ENCODE peak calls at places on chromosomes 3 and 15, in six cellular contexts. One of them, this sample, is unnamed.

GRCh38 chr15:58952751-58953150 is 19.3 kb upstream of the SLTM start:
- ATAC-seq in T-helper 17 cell: no peak
- ATAC-seq in effector memory CD8-positive, alpha-beta T cell: no peak
- ATAC-seq in naive B cell: no peak
- ATAC-seq in natural killer cell: no peak
- ATAC-seq in activated naive CD4-positive, alpha-beta T cell treated with anti-CD3 and anti-CD28 coated beads, Interleukin-2, amount 50 U/mL, for 72 hours: peak
- ATAC-seq in this sample: no peak

GRCh38 chr3:3353153-3353552 is 173.7 kb upstream of the CRBN start:
- ATAC-seq in T-helper 17 cell: no peak
- ATAC-seq in effector memory CD8-positive, alpha-beta T cell: no peak
- ATAC-seq in naive B cell: no peak
- ATAC-seq in natural killer cell: no peak
- ATAC-seq in activated naive CD4-positive, alpha-beta T cell treated with anti-CD3 and anti-CD28 coated beads, Interleukin-2, amount 50 U/mL, for 72 hours: no peak
- ATAC-seq in this sample: peak

GRCh38 chr15:64422697-64423096 is 35.1 kb downstream of the TRIP4 start:
- ATAC-seq in T-helper 17 cell: no peak
- ATAC-seq in activated naive CD4-positive, alpha-beta T cell treated with anti-CD3 and anti-CD28 coated beads, Interleukin-2, amount 50 U/mL, for 72 hours: no peak
- ATAC-seq in effector memory CD8-positive, alpha-beta T cell: no peak
- ATAC-seq in natural killer cell: no peak
- ATAC-seq in naive B cell: no peak
- ATAC-seq in this sample: no peak

GRCh38 chr3:16802382-16802781 is 82.4 kb upstream of the PLCL2 start:
- ATAC-seq in naive B cell: peak
- ATAC-seq in activated naive CD4-positive, alpha-beta T cell treated with anti-CD3 and anti-CD28 coated beads, Interleukin-2, amount 50 U/mL, for 72 hours: no peak
- ATAC-seq in T-helper 17 cell: no peak
- ATAC-seq in natural killer cell: no peak
- ATAC-seq in effector memory CD8-positive, alpha-beta T cell: no peak
- ATAC-seq in this sample: peak

GRCh38 chr3:5391226-5391625 is 203.7 kb downstream of the EDEM1 start:
- ATAC-seq in activated naive CD4-positive, alpha-beta T cell treated with anti-CD3 and anti-CD28 coated beads, Interleukin-2, amount 50 U/mL, for 72 hours: no peak
- ATAC-seq in natural killer cell: no peak
- ATAC-seq in naive B cell: peak
- ATAC-seq in T-helper 17 cell: no peak
- ATAC-seq in effector memory CD8-positive, alpha-beta T cell: no peak
- ATAC-seq in this sample: no peak

GRCh38 chr15:35062164-35063099 is 22.7 kb downstream of the NANOGP8 start:
- ATAC-seq in natural killer cell: no peak
- ATAC-seq in T-helper 17 cell: no peak
- ATAC-seq in effector memory CD8-positive, alpha-beta T cell: no peak
- ATAC-seq in activated naive CD4-positive, alpha-beta T cell treated with anti-CD3 and anti-CD28 coated beads, Interleukin-2, amount 50 U/mL, for 72 hours: no peak
- ATAC-seq in naive B cell: no peak
- ATAC-seq in this sample: peak

GRCh38 chr3:72295974-72296450 is 511.1 kb upstream of the PROK2 start:
- ATAC-seq in T-helper 17 cell: no peak
- ATAC-seq in effector memory CD8-positive, alpha-beta T cell: no peak
- ATAC-seq in natural killer cell: no peak
- ATAC-seq in activated naive CD4-positive, alpha-beta T cell treated with anti-CD3 and anti-CD28 coated beads, Interleukin-2, amount 50 U/mL, for 72 hours: no peak
- ATAC-seq in naive B cell: no peak
- ATAC-seq in this sample: no peak

GRCh38 chr15:89776274-89777072 is at the start of gene MESP2:
- ATAC-seq in effector memory CD8-positive, alpha-beta T cell: peak
- ATAC-seq in T-helper 17 cell: peak
- ATAC-seq in activated naive CD4-positive, alpha-beta T cell treated with anti-CD3 and anti-CD28 coated beads, Interleukin-2, amount 50 U/mL, for 72 hours: peak
- ATAC-seq in naive B cell: peak
- ATAC-seq in natural killer cell: peak
- ATAC-seq in this sample: peak

GRCh38 chr3:101120039-101120438 is 126.8 kb upstream of the ABI3BP start:
- ATAC-seq in activated naive CD4-positive, alpha-beta T cell treated with anti-CD3 and anti-CD28 coated beads, Interleukin-2, amount 50 U/mL, for 72 hours: no peak
- ATAC-seq in natural killer cell: no peak
- ATAC-seq in T-helper 17 cell: no peak
- ATAC-seq in naive B cell: no peak
- ATAC-seq in effector memory CD8-positive, alpha-beta T cell: no peak
- ATAC-seq in this sample: no peak

GRCh38 chr3:100941046-100941445 is 52.2 kb downstream of the ABI3BP start:
- ATAC-seq in natural killer cell: no peak
- ATAC-seq in naive B cell: no peak
- ATAC-seq in activated naive CD4-positive, alpha-beta T cell treated with anti-CD3 and anti-CD28 coated beads, Interleukin-2, amount 50 U/mL, for 72 hours: no peak
- ATAC-seq in effector memory CD8-positive, alpha-beta T cell: no peak
- ATAC-seq in T-helper 17 cell: no peak
- ATAC-seq in this sample: no peak

GRCh38 chr3:73401616-73402265 is 223.0 kb downstream of the PDZRN3 start:
- ATAC-seq in naive B cell: no peak
- ATAC-seq in activated naive CD4-positive, alpha-beta T cell treated with anti-CD3 and anti-CD28 coated beads, Interleukin-2, amount 50 U/mL, for 72 hours: no peak
- ATAC-seq in T-helper 17 cell: no peak
- ATAC-seq in natural killer cell: no peak
- ATAC-seq in effector memory CD8-positive, alpha-beta T cell: no peak
- ATAC-seq in this sample: no peak

GRCh38 chr3:133872161-133872560 is 23.5 kb downstream of the RAB6B start:
- ATAC-seq in natural killer cell: no peak
- ATAC-seq in effector memory CD8-positive, alpha-beta T cell: no peak
- ATAC-seq in naive B cell: no peak
- ATAC-seq in activated naive CD4-positive, alpha-beta T cell treated with anti-CD3 and anti-CD28 coated beads, Interleukin-2, amount 50 U/mL, for 72 hours: no peak
- ATAC-seq in T-helper 17 cell: no peak
- ATAC-seq in this sample: no peak

GRCh38 chr3:195699148-195699771 is 21.5 kb upstream of the MUC20 start:
- ATAC-seq in T-helper 17 cell: peak
- ATAC-seq in naive B cell: no peak
- ATAC-seq in effector memory CD8-positive, alpha-beta T cell: no peak
- ATAC-seq in natural killer cell: peak
- ATAC-seq in activated naive CD4-positive, alpha-beta T cell treated with anti-CD3 and anti-CD28 coated beads, Interleukin-2, amount 50 U/mL, for 72 hours: no peak
- ATAC-seq in this sample: no peak

GRCh38 chr15:81407679-81408078 is 33.7 kb upstream of the TMC3 start:
- ATAC-seq in natural killer cell: no peak
- ATAC-seq in activated naive CD4-positive, alpha-beta T cell treated with anti-CD3 and anti-CD28 coated beads, Interleukin-2, amount 50 U/mL, for 72 hours: no peak
- ATAC-seq in T-helper 17 cell: no peak
- ATAC-seq in effector memory CD8-positive, alpha-beta T cell: no peak
- ATAC-seq in naive B cell: no peak
- ATAC-seq in this sample: peak

GRCh38 chr3:46542344-46542743 is 23.8 kb downstream of the LRRC2 start:
- ATAC-seq in activated naive CD4-positive, alpha-beta T cell treated with anti-CD3 and anti-CD28 coated beads, Interleukin-2, amount 50 U/mL, for 72 hours: no peak
- ATAC-seq in naive B cell: no peak
- ATAC-seq in T-helper 17 cell: no peak
- ATAC-seq in natural killer cell: no peak
- ATAC-seq in effector memory CD8-positive, alpha-beta T cell: no peak
- ATAC-seq in this sample: no peak

GRCh38 chr3:52501046-52501445 is 5.9 kb downstream of the STAB1 start:
- ATAC-seq in T-helper 17 cell: no peak
- ATAC-seq in effector memory CD8-positive, alpha-beta T cell: no peak
- ATAC-seq in naive B cell: no peak
- ATAC-seq in activated naive CD4-positive, alpha-beta T cell treated with anti-CD3 and anti-CD28 coated beads, Interleukin-2, amount 50 U/mL, for 72 hours: no peak
- ATAC-seq in natural killer cell: no peak
- ATAC-seq in this sample: no peak

GRCh38 chr3:170429050-170429449 is 10.4 kb downstream of the CLDN11 start:
- ATAC-seq in natural killer cell: no peak
- ATAC-seq in effector memory CD8-positive, alpha-beta T cell: peak
- ATAC-seq in naive B cell: no peak
- ATAC-seq in activated naive CD4-positive, alpha-beta T cell treated with anti-CD3 and anti-CD28 coated beads, Interleukin-2, amount 50 U/mL, for 72 hours: peak
- ATAC-seq in T-helper 17 cell: peak
- ATAC-seq in this sample: no peak

GRCh38 chr3:135117977-135118376 is 322.9 kb downstream of the EPHB1 start:
- ATAC-seq in T-helper 17 cell: no peak
- ATAC-seq in natural killer cell: no peak
- ATAC-seq in activated naive CD4-positive, alpha-beta T cell treated with anti-CD3 and anti-CD28 coated beads, Interleukin-2, amount 50 U/mL, for 72 hours: no peak
- ATAC-seq in naive B cell: no peak
- ATAC-seq in effector memory CD8-positive, alpha-beta T cell: no peak
- ATAC-seq in this sample: peak

GRCh38 chr3:42732829-42733459 is 30.3 kb upstream of the HHATL start:
- ATAC-seq in activated naive CD4-positive, alpha-beta T cell treated with anti-CD3 and anti-CD28 coated beads, Interleukin-2, amount 50 U/mL, for 72 hours: no peak
- ATAC-seq in T-helper 17 cell: no peak
- ATAC-seq in natural killer cell: no peak
- ATAC-seq in naive B cell: no peak
- ATAC-seq in effector memory CD8-positive, alpha-beta T cell: no peak
- ATAC-seq in this sample: no peak

GRCh38 chr3:47418167-47419082 is 37.6 kb downstream of the PTPN23 start:
- ATAC-seq in T-helper 17 cell: no peak
- ATAC-seq in effector memory CD8-positive, alpha-beta T cell: no peak
- ATAC-seq in natural killer cell: no peak
- ATAC-seq in naive B cell: no peak
- ATAC-seq in activated naive CD4-positive, alpha-beta T cell treated with anti-CD3 and anti-CD28 coated beads, Interleukin-2, amount 50 U/mL, for 72 hours: no peak
- ATAC-seq in this sample: no peak

GRCh38 chr3:125358923-125359322 is 16.2 kb downstream of the ZNF148 start:
- ATAC-seq in naive B cell: no peak
- ATAC-seq in activated naive CD4-positive, alpha-beta T cell treated with anti-CD3 and anti-CD28 coated beads, Interleukin-2, amount 50 U/mL, for 72 hours: no peak
- ATAC-seq in natural killer cell: no peak
- ATAC-seq in effector memory CD8-positive, alpha-beta T cell: no peak
- ATAC-seq in T-helper 17 cell: no peak
- ATAC-seq in this sample: no peak

GRCh38 chr3:119161240-119161639 is 12.2 kb upstream of the UPK1B start:
- ATAC-seq in natural killer cell: no peak
- ATAC-seq in T-helper 17 cell: no peak
- ATAC-seq in activated naive CD4-positive, alpha-beta T cell treated with anti-CD3 and anti-CD28 coated beads, Interleukin-2, amount 50 U/mL, for 72 hours: no peak
- ATAC-seq in effector memory CD8-positive, alpha-beta T cell: no peak
- ATAC-seq in naive B cell: no peak
- ATAC-seq in this sample: no peak

GRCh38 chr3:160771811-160772459 is 15.9 kb downstream of the PPM1L start:
- ATAC-seq in natural killer cell: no peak
- ATAC-seq in T-helper 17 cell: no peak
- ATAC-seq in effector memory CD8-positive, alpha-beta T cell: no peak
- ATAC-seq in naive B cell: no peak
- ATAC-seq in activated naive CD4-positive, alpha-beta T cell treated with anti-CD3 and anti-CD28 coated beads, Interleukin-2, amount 50 U/mL, for 72 hours: no peak
- ATAC-seq in this sample: no peak

GRCh38 chr3:12982619-12983101 is 90.6 kb downstream of the IQSEC1 start:
- ATAC-seq in natural killer cell: peak
- ATAC-seq in effector memory CD8-positive, alpha-beta T cell: peak
- ATAC-seq in T-helper 17 cell: no peak
- ATAC-seq in naive B cell: peak
- ATAC-seq in activated naive CD4-positive, alpha-beta T cell treated with anti-CD3 and anti-CD28 coated beads, Interleukin-2, amount 50 U/mL, for 72 hours: peak
- ATAC-seq in this sample: peak

GRCh38 chr15:35740761-35741160 is 194.8 kb upstream of the DPH6 start:
- ATAC-seq in T-helper 17 cell: no peak
- ATAC-seq in naive B cell: no peak
- ATAC-seq in natural killer cell: no peak
- ATAC-seq in effector memory CD8-positive, alpha-beta T cell: no peak
- ATAC-seq in activated naive CD4-positive, alpha-beta T cell treated with anti-CD3 and anti-CD28 coated beads, Interleukin-2, amount 50 U/mL, for 72 hours: no peak
- ATAC-seq in this sample: no peak

GRCh38 chr15:51708013-51708412 is 26.7 kb downstream of the SCG3 start:
- ATAC-seq in T-helper 17 cell: no peak
- ATAC-seq in effector memory CD8-positive, alpha-beta T cell: no peak
- ATAC-seq in activated naive CD4-positive, alpha-beta T cell treated with anti-CD3 and anti-CD28 coated beads, Interleukin-2, amount 50 U/mL, for 72 hours: no peak
- ATAC-seq in natural killer cell: no peak
- ATAC-seq in naive B cell: no peak
- ATAC-seq in this sample: no peak

GRCh38 chr3:10983219-10983916 is 9.2 kb upstream of the SLC6A1 start:
- ATAC-seq in T-helper 17 cell: peak
- ATAC-seq in effector memory CD8-positive, alpha-beta T cell: no peak
- ATAC-seq in activated naive CD4-positive, alpha-beta T cell treated with anti-CD3 and anti-CD28 coated beads, Interleukin-2, amount 50 U/mL, for 72 hours: no peak
- ATAC-seq in naive B cell: no peak
- ATAC-seq in natural killer cell: no peak
- ATAC-seq in this sample: no peak

GRCh38 chr3:81910244-81910852 is 148.9 kb upstream of the GBE1 start:
- ATAC-seq in activated naive CD4-positive, alpha-beta T cell treated with anti-CD3 and anti-CD28 coated beads, Interleukin-2, amount 50 U/mL, for 72 hours: no peak
- ATAC-seq in natural killer cell: no peak
- ATAC-seq in T-helper 17 cell: no peak
- ATAC-seq in effector memory CD8-positive, alpha-beta T cell: no peak
- ATAC-seq in naive B cell: no peak
- ATAC-seq in this sample: peak

GRCh38 chr15:36458406-36458805 is 121.0 kb upstream of the CDIN1 start:
- ATAC-seq in natural killer cell: no peak
- ATAC-seq in effector memory CD8-positive, alpha-beta T cell: no peak
- ATAC-seq in naive B cell: no peak
- ATAC-seq in T-helper 17 cell: no peak
- ATAC-seq in activated naive CD4-positive, alpha-beta T cell treated with anti-CD3 and anti-CD28 coated beads, Interleukin-2, amount 50 U/mL, for 72 hours: no peak
- ATAC-seq in this sample: no peak

GRCh38 chr3:51388286-51389029 is 2.6 kb upstream of the RBM15B start:
- ATAC-seq in natural killer cell: no peak
- ATAC-seq in T-helper 17 cell: no peak
- ATAC-seq in effector memory CD8-positive, alpha-beta T cell: no peak
- ATAC-seq in naive B cell: no peak
- ATAC-seq in activated naive CD4-positive, alpha-beta T cell treated with anti-CD3 and anti-CD28 coated beads, Interleukin-2, amount 50 U/mL, for 72 hours: no peak
- ATAC-seq in this sample: no peak

GRCh38 chr3:64344721-64345207 is 119.5 kb upstream of the PRICKLE2 start:
- ATAC-seq in activated naive CD4-positive, alpha-beta T cell treated with anti-CD3 and anti-CD28 coated beads, Interleukin-2, amount 50 U/mL, for 72 hours: no peak
- ATAC-seq in natural killer cell: no peak
- ATAC-seq in T-helper 17 cell: no peak
- ATAC-seq in effector memory CD8-positive, alpha-beta T cell: no peak
- ATAC-seq in naive B cell: no peak
- ATAC-seq in this sample: no peak

GRCh38 chr15:94844533-94845390 is 613.4 kb downstream of the MCTP2 start:
- ATAC-seq in T-helper 17 cell: no peak
- ATAC-seq in naive B cell: no peak
- ATAC-seq in natural killer cell: peak
- ATAC-seq in activated naive CD4-positive, alpha-beta T cell treated with anti-CD3 and anti-CD28 coated beads, Interleukin-2, amount 50 U/mL, for 72 hours: no peak
- ATAC-seq in effector memory CD8-positive, alpha-beta T cell: no peak
- ATAC-seq in this sample: no peak

GRCh38 chr15:80932989-80933388 is 56.6 kb downstream of the MESD start:
- ATAC-seq in effector memory CD8-positive, alpha-beta T cell: no peak
- ATAC-seq in natural killer cell: no peak
- ATAC-seq in naive B cell: no peak
- ATAC-seq in activated naive CD4-positive, alpha-beta T cell treated with anti-CD3 and anti-CD28 coated beads, Interleukin-2, amount 50 U/mL, for 72 hours: no peak
- ATAC-seq in T-helper 17 cell: no peak
- ATAC-seq in this sample: no peak

GRCh38 chr15:68054658-68055223 is 626 bp downstream of the PIAS1 start:
- ATAC-seq in naive B cell: peak
- ATAC-seq in activated naive CD4-positive, alpha-beta T cell treated with anti-CD3 and anti-CD28 coated beads, Interleukin-2, amount 50 U/mL, for 72 hours: peak
- ATAC-seq in T-helper 17 cell: peak
- ATAC-seq in natural killer cell: peak
- ATAC-seq in effector memory CD8-positive, alpha-beta T cell: peak
- ATAC-seq in this sample: peak

GRCh38 chr15:60899322-60899966 is 329.7 kb downstream of the RORA start:
- ATAC-seq in T-helper 17 cell: peak
- ATAC-seq in activated naive CD4-positive, alpha-beta T cell treated with anti-CD3 and anti-CD28 coated beads, Interleukin-2, amount 50 U/mL, for 72 hours: peak
- ATAC-seq in natural killer cell: peak
- ATAC-seq in naive B cell: peak
- ATAC-seq in effector memory CD8-positive, alpha-beta T cell: peak
- ATAC-seq in this sample: peak

GRCh38 chr3:40754966-40755365 is 230.2 kb downstream of the ZNF621 start:
- ATAC-seq in effector memory CD8-positive, alpha-beta T cell: no peak
- ATAC-seq in naive B cell: no peak
- ATAC-seq in activated naive CD4-positive, alpha-beta T cell treated with anti-CD3 and anti-CD28 coated beads, Interleukin-2, amount 50 U/mL, for 72 hours: peak
- ATAC-seq in natural killer cell: no peak
- ATAC-seq in T-helper 17 cell: no peak
- ATAC-seq in this sample: peak

GRCh38 chr3:16665282-16665741 is 60.1 kb upstream of the DAZL start:
- ATAC-seq in effector memory CD8-positive, alpha-beta T cell: peak
- ATAC-seq in naive B cell: no peak
- ATAC-seq in activated naive CD4-positive, alpha-beta T cell treated with anti-CD3 and anti-CD28 coated beads, Interleukin-2, amount 50 U/mL, for 72 hours: peak
- ATAC-seq in natural killer cell: peak
- ATAC-seq in T-helper 17 cell: no peak
- ATAC-seq in this sample: no peak